ENCODE peak calls at places on chromosomes 12 and 14, in nine cellular contexts. One of them, this sample, is unnamed.

GRCh38 chr14:28751467-28752058 is 15.0 kb upstream of the FOXG1 start:
- DNase-seq in transverse colon: no peak
- DNase-seq in esophagus muscularis mucosa: no peak
- DNase-seq in HL-60: peak
- DNase-seq in HepG2: peak
- DNase-seq in stomach: peak
- DNase-seq in SK-N-SH: peak
- DNase-seq in sigmoid colon: no peak
- DNase-seq in breast epithelium: no peak
- DNase-seq in this sample: no peak

GRCh38 chr12:107677671-107678070 is 7.9 kb upstream of the PWP1 start:
- DNase-seq in transverse colon: no peak
- DNase-seq in esophagus muscularis mucosa: no peak
- DNase-seq in HL-60: no peak
- DNase-seq in HepG2: no peak
- DNase-seq in stomach: no peak
- DNase-seq in SK-N-SH: no peak
- DNase-seq in sigmoid colon: no peak
- DNase-seq in breast epithelium: no peak
- DNase-seq in this sample: no peak

GRCh38 chr12:65082411-65082810 is 38.7 kb downstream of the WIF1 start:
- DNase-seq in transverse colon: no peak
- DNase-seq in esophagus muscularis mucosa: no peak
- DNase-seq in HL-60: no peak
- DNase-seq in HepG2: no peak
- DNase-seq in stomach: no peak
- DNase-seq in SK-N-SH: no peak
- DNase-seq in sigmoid colon: no peak
- DNase-seq in breast epithelium: no peak
- DNase-seq in this sample: no peak

GRCh38 chr14:78383060-78383459 is 212.9 kb downstream of the NRXN3 start:
- DNase-seq in transverse colon: no peak
- DNase-seq in esophagus muscularis mucosa: no peak
- DNase-seq in HL-60: no peak
- DNase-seq in HepG2: no peak
- DNase-seq in stomach: no peak
- DNase-seq in SK-N-SH: no peak
- DNase-seq in sigmoid colon: no peak
- DNase-seq in breast epithelium: no peak
- DNase-seq in this sample: no peak

GRCh38 chr12:54282949-54283593 is 2.5 kb downstream of the HNRNPA1 start:
- DNase-seq in transverse colon: peak
- DNase-seq in esophagus muscularis mucosa: no peak
- DNase-seq in HL-60: peak
- DNase-seq in HepG2: no peak
- DNase-seq in stomach: no peak
- DNase-seq in SK-N-SH: no peak
- DNase-seq in sigmoid colon: no peak
- DNase-seq in breast epithelium: no peak
- DNase-seq in this sample: no peak

GRCh38 chr14:30974628-30975027 is 50.8 kb upstream of the AP4S1 start:
- DNase-seq in transverse colon: no peak
- DNase-seq in esophagus muscularis mucosa: no peak
- DNase-seq in HL-60: no peak
- DNase-seq in HepG2: no peak
- DNase-seq in stomach: no peak
- DNase-seq in SK-N-SH: no peak
- DNase-seq in sigmoid colon: no peak
- DNase-seq in breast epithelium: no peak
- DNase-seq in this sample: no peak

GRCh38 chr12:132437252-132438138 is 52.5 kb upstream of the FBRSL1 start:
- DNase-seq in transverse colon: no peak
- DNase-seq in esophagus muscularis mucosa: no peak
- DNase-seq in HL-60: peak
- DNase-seq in HepG2: peak
- DNase-seq in stomach: no peak
- DNase-seq in SK-N-SH: no peak
- DNase-seq in sigmoid colon: no peak
- DNase-seq in breast epithelium: no peak
- DNase-seq in this sample: no peak

GRCh38 chr14:105475916-105476845 is 1.6 kb downstream of the CRIP2 start:
- DNase-seq in transverse colon: no peak
- DNase-seq in esophagus muscularis mucosa: no peak
- DNase-seq in HL-60: no peak
- DNase-seq in HepG2: peak
- DNase-seq in stomach: peak
- DNase-seq in SK-N-SH: peak
- DNase-seq in sigmoid colon: no peak
- DNase-seq in breast epithelium: no peak
- DNase-seq in this sample: no peak

GRCh38 chr12:22986997-22987396 is 362.0 kb downstream of the ETNK1 start:
- DNase-seq in transverse colon: no peak
- DNase-seq in esophagus muscularis mucosa: no peak
- DNase-seq in HL-60: no peak
- DNase-seq in HepG2: no peak
- DNase-seq in stomach: no peak
- DNase-seq in SK-N-SH: no peak
- DNase-seq in sigmoid colon: no peak
- DNase-seq in breast epithelium: no peak
- DNase-seq in this sample: no peak

GRCh38 chr12:69106482-69107118 is 132.8 kb upstream of the CPSF6 start:
- DNase-seq in transverse colon: no peak
- DNase-seq in esophagus muscularis mucosa: no peak
- DNase-seq in HL-60: no peak
- DNase-seq in HepG2: no peak
- DNase-seq in stomach: no peak
- DNase-seq in SK-N-SH: no peak
- DNase-seq in sigmoid colon: no peak
- DNase-seq in breast epithelium: no peak
- DNase-seq in this sample: no peak

GRCh38 chr14:34324363-34324795 is 137.7 kb downstream of the SPTSSA start:
- DNase-seq in transverse colon: peak
- DNase-seq in esophagus muscularis mucosa: no peak
- DNase-seq in HL-60: peak
- DNase-seq in HepG2: peak
- DNase-seq in stomach: no peak
- DNase-seq in SK-N-SH: peak
- DNase-seq in sigmoid colon: no peak
- DNase-seq in breast epithelium: no peak
- DNase-seq in this sample: no peak

GRCh38 chr12:100706029-100706428 is 88.5 kb upstream of the ANO4 start:
- DNase-seq in transverse colon: no peak
- DNase-seq in esophagus muscularis mucosa: no peak
- DNase-seq in HL-60: no peak
- DNase-seq in HepG2: no peak
- DNase-seq in stomach: no peak
- DNase-seq in SK-N-SH: no peak
- DNase-seq in sigmoid colon: no peak
- DNase-seq in breast epithelium: no peak
- DNase-seq in this sample: no peak

GRCh38 chr12:64682572-64683277 is 72.4 kb downstream of the RASSF3 start:
- DNase-seq in transverse colon: peak
- DNase-seq in esophagus muscularis mucosa: no peak
- DNase-seq in HL-60: no peak
- DNase-seq in HepG2: no peak
- DNase-seq in stomach: no peak
- DNase-seq in SK-N-SH: peak
- DNase-seq in sigmoid colon: peak
- DNase-seq in breast epithelium: no peak
- DNase-seq in this sample: no peak

GRCh38 chr12:98814254-98814653 is 169.2 kb downstream of the APAF1 start:
- DNase-seq in transverse colon: no peak
- DNase-seq in esophagus muscularis mucosa: no peak
- DNase-seq in HL-60: no peak
- DNase-seq in HepG2: no peak
- DNase-seq in stomach: no peak
- DNase-seq in SK-N-SH: no peak
- DNase-seq in sigmoid colon: no peak
- DNase-seq in breast epithelium: no peak
- DNase-seq in this sample: no peak
- TF ChIP-seq POLR2AphosphoS5 in transverse colon: no peak
- TF ChIP-seq POLR2AphosphoS5 in esophagus muscularis mucosa: no peak
- TF ChIP-seq POLR2AphosphoS5 in HL-60: no peak
- TF ChIP-seq POLR2AphosphoS5 in HepG2: no peak
- TF ChIP-seq POLR2AphosphoS5 in stomach: no peak
- TF ChIP-seq POLR2AphosphoS5 in SK-N-SH: no peak
- TF ChIP-seq POLR2AphosphoS5 in sigmoid colon: no peak
- TF ChIP-seq POLR2AphosphoS5 in breast epithelium: no peak
- TF ChIP-seq POLR2AphosphoS5 in this sample: no peak

GRCh38 chr14:68797180-68797670 is 4.4 kb upstream of the ZFP36L1 start:
- DNase-seq in transverse colon: no peak
- DNase-seq in esophagus muscularis mucosa: peak
- DNase-seq in HL-60: no peak
- DNase-seq in HepG2: no peak
- DNase-seq in stomach: peak
- DNase-seq in SK-N-SH: no peak
- DNase-seq in sigmoid colon: no peak
- DNase-seq in breast epithelium: peak
- DNase-seq in this sample: no peak
- TF ChIP-seq POLR2AphosphoS5 in transverse colon: no peak
- TF ChIP-seq POLR2AphosphoS5 in esophagus muscularis mucosa: no peak
- TF ChIP-seq POLR2AphosphoS5 in HL-60: no peak
- TF ChIP-seq POLR2AphosphoS5 in HepG2: no peak
- TF ChIP-seq POLR2AphosphoS5 in stomach: no peak
- TF ChIP-seq POLR2AphosphoS5 in SK-N-SH: no peak
- TF ChIP-seq POLR2AphosphoS5 in sigmoid colon: no peak
- TF ChIP-seq POLR2AphosphoS5 in breast epithelium: no peak
- TF ChIP-seq POLR2AphosphoS5 in this sample: no peak

GRCh38 chr14:101126376-101127130 is 223.0 kb upstream of the RTL1 start:
- DNase-seq in transverse colon: no peak
- DNase-seq in esophagus muscularis mucosa: peak
- DNase-seq in HL-60: no peak
- DNase-seq in HepG2: no peak
- DNase-seq in stomach: peak
- DNase-seq in SK-N-SH: no peak
- DNase-seq in sigmoid colon: peak
- DNase-seq in breast epithelium: no peak
- DNase-seq in this sample: no peak

GRCh38 chr14:101129750-101130149 is 226.2 kb upstream of the RTL1 start:
- DNase-seq in transverse colon: no peak
- DNase-seq in esophagus muscularis mucosa: no peak
- DNase-seq in HL-60: no peak
- DNase-seq in HepG2: no peak
- DNase-seq in stomach: no peak
- DNase-seq in SK-N-SH: peak
- DNase-seq in sigmoid colon: no peak
- DNase-seq in breast epithelium: no peak
- DNase-seq in this sample: no peak

GRCh38 chr14:101130861-101131260 is 227.3 kb upstream of the RTL1 start:
- DNase-seq in transverse colon: no peak
- DNase-seq in esophagus muscularis mucosa: peak
- DNase-seq in HL-60: no peak
- DNase-seq in HepG2: no peak
- DNase-seq in stomach: no peak
- DNase-seq in SK-N-SH: peak
- DNase-seq in sigmoid colon: no peak
- DNase-seq in breast epithelium: no peak
- DNase-seq in this sample: no peak

GRCh38 chr14:101127239-101127638 is 223.7 kb upstream of the RTL1 start:
- DNase-seq in transverse colon: no peak
- DNase-seq in esophagus muscularis mucosa: peak
- DNase-seq in HL-60: no peak
- DNase-seq in HepG2: no peak
- DNase-seq in stomach: peak
- DNase-seq in SK-N-SH: peak
- DNase-seq in sigmoid colon: peak
- DNase-seq in breast epithelium: no peak
- DNase-seq in this sample: no peak

DNA sequence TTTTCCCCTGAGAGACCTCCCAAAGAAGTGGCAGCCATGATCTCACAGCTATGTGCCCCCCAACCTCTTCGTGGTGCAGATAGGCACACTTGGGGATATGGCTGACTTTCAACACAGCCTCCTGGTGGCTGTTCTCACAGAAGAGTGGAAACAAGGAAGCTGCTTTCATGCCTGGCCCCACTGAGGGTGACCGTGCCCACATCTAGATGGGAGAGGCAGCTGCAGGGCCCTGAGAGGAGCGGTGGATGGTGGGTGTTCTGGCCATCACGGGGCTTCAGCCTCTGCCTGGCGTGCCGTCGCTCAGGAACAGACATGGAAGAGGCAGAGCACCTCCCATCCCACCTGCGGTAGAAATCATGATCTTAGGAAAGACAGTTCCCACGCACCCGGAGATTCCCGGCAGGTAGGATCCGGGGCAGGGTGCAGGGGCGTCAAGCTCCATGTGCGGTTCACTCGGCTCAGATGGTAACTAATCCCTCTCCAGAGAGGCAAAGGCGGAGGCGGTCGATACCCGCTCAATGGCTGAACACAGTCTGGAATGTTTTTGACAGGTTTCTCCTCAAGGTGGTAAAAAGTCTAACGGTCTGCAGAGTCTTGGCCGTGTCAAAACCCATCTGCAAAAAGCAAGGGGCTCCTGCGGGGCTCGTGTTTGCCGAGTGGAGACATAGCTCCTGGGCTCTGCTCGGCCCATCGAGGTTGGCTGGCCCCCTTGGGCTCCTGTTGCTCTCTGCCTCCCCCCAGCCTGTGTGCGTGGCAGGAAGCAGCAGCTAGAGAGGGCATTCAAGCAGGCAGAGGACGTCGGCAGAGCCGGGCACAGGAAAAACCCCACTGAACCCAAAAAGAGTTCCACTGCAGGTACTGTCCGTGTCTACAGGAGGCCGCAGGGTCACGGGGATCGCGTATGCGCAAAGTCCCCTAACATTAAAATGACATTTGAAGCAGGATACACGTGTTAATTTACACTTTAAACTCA is 225.2 kb upstream of the RTL1 start:
- DNase-seq in transverse colon: no peak
- DNase-seq in esophagus muscularis mucosa: peak
- DNase-seq in HL-60: no peak
- DNase-seq in HepG2: no peak
- DNase-seq in stomach: peak
- DNase-seq in SK-N-SH: peak
- DNase-seq in sigmoid colon: peak
- DNase-seq in breast epithelium: no peak
- DNase-seq in this sample: no peak
- TF ChIP-seq POLR2AphosphoS5 in transverse colon: no peak
- TF ChIP-seq POLR2AphosphoS5 in esophagus muscularis mucosa: no peak
- TF ChIP-seq POLR2AphosphoS5 in HL-60: no peak
- TF ChIP-seq POLR2AphosphoS5 in HepG2: no peak
- TF ChIP-seq POLR2AphosphoS5 in stomach: no peak
- TF ChIP-seq POLR2AphosphoS5 in SK-N-SH: no peak
- TF ChIP-seq POLR2AphosphoS5 in sigmoid colon: no peak
- TF ChIP-seq POLR2AphosphoS5 in breast epithelium: no peak
- TF ChIP-seq POLR2AphosphoS5 in this sample: no peak

DNA sequence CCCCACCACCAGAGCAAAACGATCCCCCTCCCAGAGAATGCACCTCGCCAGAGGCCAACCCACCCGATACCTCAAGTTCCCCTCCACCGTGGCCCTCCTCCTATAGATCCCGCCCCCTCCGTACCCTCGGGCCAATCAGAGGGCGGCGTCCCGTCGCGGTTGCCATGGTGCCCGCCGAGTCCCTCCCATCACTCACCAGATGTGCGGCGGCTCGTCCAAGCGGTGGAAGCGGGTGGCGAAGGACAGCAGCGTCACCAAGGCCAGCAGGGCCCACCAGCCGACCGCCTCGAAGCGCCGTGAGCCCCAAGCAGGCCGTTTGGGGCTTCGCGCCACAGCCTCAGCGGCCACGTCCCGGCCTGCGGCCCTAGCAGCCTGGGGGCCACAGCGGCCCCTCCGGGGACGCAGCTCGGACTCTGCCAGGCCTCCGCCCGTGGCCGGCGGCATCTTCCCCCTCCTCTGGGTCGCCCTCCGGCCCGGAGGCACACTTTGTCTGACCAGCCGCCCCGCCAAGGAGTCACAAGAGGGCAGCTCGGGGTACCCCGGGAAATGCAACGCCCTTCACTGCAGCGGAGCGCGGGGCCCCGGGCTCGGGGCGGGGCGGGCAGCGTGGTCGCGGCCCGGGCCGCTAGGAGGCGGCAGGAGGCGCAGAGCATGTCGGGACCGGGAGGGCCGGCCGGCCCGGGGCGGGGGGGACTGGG is at the start of gene POMT2:
- DNase-seq in transverse colon: peak
- DNase-seq in esophagus muscularis mucosa: peak
- DNase-seq in HL-60: peak
- DNase-seq in HepG2: peak
- DNase-seq in stomach: peak
- DNase-seq in SK-N-SH: peak
- DNase-seq in sigmoid colon: peak
- DNase-seq in breast epithelium: peak
- DNase-seq in this sample: peak
- TF ChIP-seq POLR2AphosphoS5 in transverse colon: peak
- TF ChIP-seq POLR2AphosphoS5 in esophagus muscularis mucosa: peak
- TF ChIP-seq POLR2AphosphoS5 in HL-60: peak
- TF ChIP-seq POLR2AphosphoS5 in HepG2: peak
- TF ChIP-seq POLR2AphosphoS5 in stomach: peak
- TF ChIP-seq POLR2AphosphoS5 in SK-N-SH: peak
- TF ChIP-seq POLR2AphosphoS5 in sigmoid colon: peak
- TF ChIP-seq POLR2AphosphoS5 in breast epithelium: peak
- TF ChIP-seq POLR2AphosphoS5 in this sample: no peak